ENCODE peak calls at places on chromosomes 2 and 18, in ten cellular contexts. Y is A549, J is GM12878, O is NB4, K is erythroblast, U is esophagus squamous epithelium, S is uterus, B is HepG2, Z is IMR-90, M is transverse colon. C is an unnamed sample.
A peak's percentile ranks its signal among the peaks of the same experiment; 100 is the strongest.

GRCh38 chr2:124585277-124585676 is 560.2 kb downstream of the CNTNAP5 start:
- DNase-seq in Y (no peak), J (no peak), O (no peak), K (no peak), U (no peak), S (no peak), B (peak; percentile 50), Z (no peak), M (no peak), C (no peak)

GRCh38 chr2:9703701-9704221 is 73.0 kb upstream of the YWHAQ start:
- DNase-seq in Y (peak; percentile 98), J (no peak), O (peak; percentile 86), K (no peak), U (no peak), S (no peak), B (peak; percentile 83), Z (peak; percentile 79), M (peak; percentile 31), C (peak; percentile 91)

GRCh38 chr2:101089942-101090799 is 61.0 kb downstream of the TBC1D8 start:
- DNase-seq in Y (no peak), J (no peak), O (peak; percentile 39), K (no peak), U (no peak), S (no peak), B (no peak), Z (no peak), M (no peak), C (no peak)

GRCh38 chr2:50492452-50492851 is 539.5 kb downstream of the NRXN1 start:
- DNase-seq in Y (peak; percentile 48), J (peak; percentile 5), O (peak; percentile 76), K (peak; percentile 30), U (no peak), S (no peak), B (peak; percentile 54), Z (peak; percentile 65), M (peak; percentile 14), C (peak; percentile 12)

GRCh38 chr2:190591437-190591836 is 56.9 kb upstream of the NEMP2 start:
- DNase-seq in Y (no peak), J (no peak), O (no peak), K (no peak), U (no peak), S (no peak), B (no peak), Z (no peak), M (no peak), C (no peak)

GRCh38 chr2:169828141-169828811 is 1.0 kb downstream of the UBR3 start:
- DNase-seq in Y (no peak), J (peak; percentile 12), O (peak; percentile 72), K (peak; percentile 82), U (no peak), S (no peak), B (peak; percentile 62), Z (peak; percentile 41), M (peak; percentile 41), C (peak; percentile 45)

GRCh38 chr2:122034797-122035196 is 279.3 kb downstream of the TSN start:
- DNase-seq in Y (no peak), J (peak; percentile 23), O (no peak), K (no peak), U (no peak), S (no peak), B (no peak), Z (no peak), M (no peak), C (no peak)

GRCh38 chr2:159938375-159938774 is 124.0 kb downstream of the PLA2R1 start:
- DNase-seq in Y (no peak), J (no peak), O (no peak), K (no peak), U (no peak), S (no peak), B (no peak), Z (no peak), M (no peak), C (no peak)

GRCh38 chr2:161994766-161995165 is 79.2 kb downstream of the DPP4 start:
- DNase-seq in Y (no peak), J (no peak), O (no peak), K (no peak), U (no peak), S (no peak), B (no peak), Z (no peak), M (no peak), C (no peak)

GRCh38 chr18:23311346-23312103 is 141.6 kb upstream of the RIOK3 start:
- DNase-seq in Y (no peak), J (no peak), O (no peak), K (no peak), U (peak; percentile 9), S (peak; percentile 64), B (no peak), Z (peak; percentile 90), M (no peak), C (no peak)

GRCh38 chr2:21291281-21291825 is 167.6 kb downstream of the TDRD15 start:
- DNase-seq in Y (no peak), J (no peak), O (no peak), K (no peak), U (no peak), S (no peak), B (no peak), Z (peak; percentile 7), M (no peak), C (no peak)

GRCh38 chr18:10194592-10194991 is 259.8 kb upstream of the APCDD1 start:
- DNase-seq in Y (no peak), J (no peak), O (peak; percentile 18), K (no peak), U (no peak), S (no peak), B (no peak), Z (no peak), M (no peak), C (no peak)

GRCh38 chr2:17644997-17645715 is 104.7 kb downstream of the VSNL1 start:
- DNase-seq in Y (no peak), J (no peak), O (no peak), K (no peak), U (no peak), S (no peak), B (no peak), Z (peak; percentile 41), M (no peak), C (no peak)

GRCh38 chr2:153388246-153388645 is 90.3 kb downstream of the RPRM start:
- DNase-seq in Y (no peak), J (no peak), O (no peak), K (no peak), U (no peak), S (no peak), B (no peak), Z (no peak), M (no peak), C (no peak)

GRCh38 chr2:101704046-101704466 is 6.5 kb downstream of the MAP4K4 start:
- DNase-seq in Y (no peak), J (no peak), O (no peak), K (peak; percentile 26), U (no peak), S (peak; percentile 71), B (no peak), Z (peak; percentile 77), M (no peak), C (no peak)

GRCh38 chr2:97900806-97901205 is 94.9 kb downstream of the TMEM131 start:
- DNase-seq in Y (no peak), J (no peak), O (no peak), K (no peak), U (no peak), S (no peak), B (no peak), Z (peak; percentile 66), M (no peak), C (no peak)

GRCh38 chr2:219422944-219423534 is 4.9 kb downstream of the DES start:
- DNase-seq in Y (no peak), J (no peak), O (no peak), K (no peak), U (no peak), S (no peak), B (no peak), Z (no peak), M (no peak), C (no peak)
- TF ChIP-seq POLR2A in Y (no peak), J (no peak), O (no peak), K (no peak), U (no peak), S (no peak), B (no peak), Z (no peak), M (no peak), C (no peak)

DNA sequence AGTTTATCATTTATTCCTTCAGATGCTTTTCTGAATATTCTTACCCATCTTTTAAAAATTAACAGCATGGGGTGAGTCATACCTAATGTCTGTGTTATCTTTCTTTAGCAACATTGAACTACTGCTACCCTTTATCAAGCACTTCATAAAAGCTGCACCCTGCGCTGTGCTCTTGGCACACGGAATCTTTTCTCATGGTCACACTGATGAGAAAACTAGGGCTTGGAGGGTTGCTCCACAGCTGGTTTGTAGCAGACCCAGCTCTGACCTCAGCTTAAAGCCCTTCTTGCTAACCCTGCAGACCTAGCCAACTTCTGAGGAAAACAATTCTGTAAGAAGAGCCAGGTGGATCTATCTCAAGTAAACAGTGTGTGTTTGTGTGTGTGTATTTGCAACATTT is 106.3 kb downstream of the RNF144A start:
- DNase-seq in Y (no peak), J (no peak), O (no peak), K (peak; percentile 91), U (no peak), S (peak; percentile 59), B (no peak), Z (no peak), M (no peak), C (no peak)
- TF ChIP-seq POLR2A in Y (no peak), J (no peak), O (no peak), K (no peak), U (no peak), S (no peak), B (no peak), Z (no peak), M (no peak), C (no peak)

DNA sequence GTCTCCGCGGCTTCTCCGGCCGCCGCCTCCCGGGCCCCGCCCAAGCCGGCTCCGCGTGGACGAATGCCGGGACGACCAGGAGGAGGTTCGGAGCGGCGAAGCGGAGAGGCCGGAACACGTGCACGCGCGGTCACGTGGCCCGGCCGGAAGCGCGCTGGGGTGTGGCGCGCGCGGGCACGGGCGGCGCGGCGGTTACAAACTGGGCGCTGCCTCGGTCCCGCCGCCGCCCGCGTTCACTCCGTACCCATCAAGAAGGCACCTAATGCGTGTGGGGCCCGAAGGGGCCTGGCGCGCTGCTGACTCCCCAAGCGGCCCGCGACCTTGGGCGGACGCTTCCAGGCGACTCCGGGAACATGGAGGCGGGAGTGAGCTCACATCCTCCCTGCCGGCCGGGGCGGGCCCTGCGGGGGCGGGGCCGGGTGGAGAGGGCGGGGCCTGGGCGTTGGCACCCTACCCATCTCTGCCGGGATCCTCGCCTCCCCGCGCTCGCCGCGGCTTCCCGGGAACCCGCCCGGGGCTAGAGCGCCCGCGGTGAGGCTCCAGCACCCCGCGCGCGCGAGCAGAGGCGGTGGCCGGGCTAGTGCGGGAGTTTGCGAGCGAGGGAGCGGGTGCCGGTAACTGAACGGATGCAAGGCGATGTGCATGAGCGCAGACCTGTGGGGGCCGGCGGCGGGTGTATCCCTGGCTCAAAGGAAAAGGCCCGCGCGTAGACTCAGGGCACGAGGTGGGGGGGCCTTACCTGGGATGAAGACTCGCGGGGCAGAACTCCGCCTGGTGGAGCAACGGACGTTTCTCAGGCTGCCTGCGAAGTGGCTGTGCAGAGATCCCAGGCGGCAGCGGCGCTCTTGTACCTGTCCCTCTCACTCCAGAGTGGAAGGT is at the start of gene TMEM185B:
- DNase-seq in Y (peak; percentile 82), J (no peak), O (peak; percentile 88), K (peak; percentile 89), U (no peak), S (peak; percentile 95), B (peak; percentile 59), Z (peak; percentile 76), M (peak; percentile 95), C (peak; percentile 95)
- TF ChIP-seq POLR2A in Y (peak; percentile 42), J (peak; percentile 94), O (no peak), K (peak; percentile 40), U (no peak), S (peak; percentile 75), B (peak; percentile 69), Z (peak; percentile 83), M (peak; percentile 60), C (peak; percentile 75)

GRCh38 chr2:231397011-231397927 is 1.8 kb downstream of the B3GNT7 start:
- DNase-seq in Y (no peak), J (no peak), O (no peak), K (no peak), U (no peak), S (no peak), B (no peak), Z (no peak), M (no peak), C (no peak)
- TF ChIP-seq POLR2A in Y (no peak), J (no peak), O (no peak), K (no peak), U (no peak), S (no peak), B (no peak), Z (no peak), M (no peak), C (no peak)

C was measured in H54.